ENCODE peak calls at places on chromosomes 3 and 15, in four cellular contexts. T is stimulated activated CD4-positive, alpha-beta T cell treated with anti-CD3 and anti-CD28 coated beads, Interleukin-4, amount 100 ng/mL, for 4 hours; K is HCEC 1CT; G is H54. U is an unnamed sample.

GRCh38 chr3:154969366-154969765 is 110.8 kb upstream of the MME start:
- DNase-seq in T (no peak), K (no peak), G (no peak), U (no peak)

GRCh38 chr3:150314248-150315027 is 93.7 kb upstream of the TSC22D2 start:
- DNase-seq in T (no peak), G (no peak), K (no peak), U (no peak)

GRCh38 chr15:91336691-91337090 is 236.6 kb downstream of the SV2B start:
- DNase-seq in G (no peak), T (no peak), K (no peak), U (no peak)

GRCh38 chr3:187072102-187072501 is 67.2 kb downstream of the RPL39L start:
- DNase-seq in T (no peak), G (no peak), K (no peak), U (no peak)

GRCh38 chr15:85788796-85789495 is 5.8 kb downstream of the KLHL25 start:
- DNase-seq in K (no peak), T (no peak), G (no peak), U (no peak)

GRCh38 chr3:153215971-153216370 is 53.9 kb downstream of the RAP2B start:
- DNase-seq in T (no peak), K (no peak), G (no peak), U (no peak)

GRCh38 chr3:101009386-101009785 is 16.2 kb upstream of the ABI3BP start:
- DNase-seq in G (no peak), K (peak), T (no peak), U (no peak)

GRCh38 chr3:135192929-135193328 is 397.9 kb downstream of the EPHB1 start:
- DNase-seq in K (no peak), G (no peak), T (no peak), U (no peak)

GRCh38 chr3:66353039-66353438 is 132.2 kb downstream of the SLC25A26 start:
- DNase-seq in G (no peak), T (no peak), K (no peak), U (no peak)

GRCh38 chr3:40044487-40044886 is 235.1 kb downstream of the MYRIP start:
- DNase-seq in K (peak), T (no peak), G (no peak), U (peak)

GRCh38 chr3:99901200-99901926 is 83.7 kb downstream of the CMSS1 start:
- DNase-seq in G (no peak), T (no peak), K (peak), U (peak)

GRCh38 chr15:25169318-25169717 is 214.5 kb downstream of the SNRPN start:
- DNase-seq in K (no peak), G (no peak), T (no peak), U (no peak)

GRCh38 chr3:187368251-187368733 is at the start of gene RTP4:
- DNase-seq in T (peak), G (no peak), K (peak), U (no peak)

GRCh38 chr3:4772171-4772804 is 206.9 kb upstream of the BHLHE40 start:
- DNase-seq in K (peak), G (peak), T (no peak), U (no peak)

GRCh38 chr15:85047271-85047948 is 65.8 kb downstream of the PDE8A start:
- DNase-seq in G (peak), T (no peak), K (peak), U (peak)

GRCh38 chr15:65414841-65415621 is 7.7 kb downstream of the IGDCC4 start:
- DNase-seq in T (no peak), G (no peak), K (no peak), U (no peak)

GRCh38 chr3:30292192-30292893 is 314.1 kb upstream of the TGFBR2 start:
- DNase-seq in T (no peak), G (no peak), K (no peak), U (peak)

GRCh38 chr3:14204605-14205284 is 26.1 kb downstream of the LSM3 start:
- DNase-seq in T (no peak), K (peak), G (no peak), U (no peak)

GRCh38 chr15:76998661-76999285 is 3.8 kb downstream of the PSTPIP1 start:
- DNase-seq in G (no peak), T (no peak), K (no peak), U (no peak)

GRCh38 chr15:63338170-63338569 is 43.5 kb downstream of the CA12 start:
- DNase-seq in G (no peak), T (no peak), K (peak), U (no peak)

GRCh38 chr3:181610973-181611265 is 100.8 kb upstream of the SOX2 start:
- DNase-seq in K (no peak), T (no peak), G (no peak), U (no peak)

GRCh38 chr3:134857776-134858515 is 62.9 kb downstream of the EPHB1 start:
- DNase-seq in T (no peak), G (no peak), K (no peak), U (no peak)

GRCh38 chr3:143586565-143586964 is 261.7 kb downstream of the SLC9A9 start:
- DNase-seq in G (no peak), K (no peak), T (no peak), U (no peak)

GRCh38 chr3:9248232-9249191 is 934 bp downstream of the SRGAP3 start:
- DNase-seq in T (no peak), G (no peak), K (no peak), U (no peak)

GRCh38 chr3:126295407-126295939 is 61.7 kb downstream of the KLF15 start:
- DNase-seq in K (no peak), G (no peak), T (no peak), U (no peak)

GRCh38 chr3:26997226-26997625 is 372.0 kb downstream of the NEK10 start:
- DNase-seq in K (no peak), G (no peak), T (no peak), U (no peak)

GRCh38 chr3:123692041-123692440 is 107.2 kb upstream of the HACD2 start:
- DNase-seq in K (peak), T (no peak), G (peak), U (no peak)

GRCh38 chr3:15243822-15244482 is 37.9 kb downstream of the CAPN7 start:
- DNase-seq in G (no peak), T (no peak), K (no peak), U (no peak)

U was measured in NCI-H460.